ENCODE peak calls at places on chromosomes 7 and 10, in eight cellular contexts. B is IMR-90; H is DND-41; V is transverse colon; G is naive thymus-derived CD4-positive, alpha-beta T cell; U is psoas muscle; A is tibial nerve; C is right cardiac atrium. F is an unnamed sample.
A peak's percentile ranks its signal among the peaks of the same experiment; 100 is the strongest.

GRCh38 chr7:156147104-156147503 is 334.8 kb upstream of the SHH start:
- DNase-seq in B (no peak), H (no peak), V (no peak), G (no peak), U (no peak), A (no peak), C (no peak), F (no peak)

GRCh38 chr10:30806824-30807223 is 177.3 kb upstream of the LYZL2 start:
- DNase-seq in B (no peak), H (no peak), V (no peak), G (no peak), U (no peak), A (no peak), C (no peak), F (no peak)

GRCh38 chr10:42475168-42476098 is 162.9 kb downstream of the ZNF33B start:
- DNase-seq in B (peak; percentile 16), H (no peak), V (no peak), G (no peak), U (peak; percentile 14), A (no peak), C (no peak), F (peak; percentile 40)

GRCh38 chr7:116669769-116670168 is 2.2 kb upstream of the MET start:
- DNase-seq in B (peak; percentile 19), H (no peak), V (no peak), G (no peak), U (no peak), A (no peak), C (no peak), F (no peak)

GRCh38 chr10:78639629-78640028 is 429.1 kb upstream of the ZMIZ1 start:
- DNase-seq in B (no peak), H (no peak), V (no peak), G (no peak), U (no peak), A (no peak), C (no peak), F (no peak)

GRCh38 chr7:18505870-18506460 is 10.4 kb downstream of the HDAC9 start:
- DNase-seq in B (peak; percentile 76), H (no peak), V (no peak), G (no peak), U (no peak), A (no peak), C (no peak), F (no peak)

GRCh38 chr7:18693401-18693800 is 197.9 kb downstream of the HDAC9 start:
- DNase-seq in B (peak; percentile 89), H (no peak), V (no peak), G (no peak), U (peak; percentile 19), A (peak; percentile 47), C (no peak), F (peak; percentile 39)

GRCh38 chr7:13990319-13990983 is 985 bp upstream of the ETV1 start:
- DNase-seq in B (peak; percentile 37), H (no peak), V (peak; percentile 34), G (no peak), U (peak; percentile 42), A (peak; percentile 51), C (peak; percentile 76), F (peak; percentile 53)

GRCh38 chr7:148695953-148696352 is 2.8 kb upstream of the CUL1 start:
- DNase-seq in B (no peak), H (no peak), V (no peak), G (no peak), U (no peak), A (no peak), C (no peak), F (no peak)

GRCh38 chr7:148696787-148697186 is 1.9 kb upstream of the CUL1 start:
- DNase-seq in B (no peak), H (no peak), V (no peak), G (no peak), U (no peak), A (no peak), C (no peak), F (no peak)

GRCh38 chr7:148698397-148699023 is at the start of gene CUL1:
- DNase-seq in B (peak; percentile 52), H (peak; percentile 81), V (peak; percentile 92), G (peak; percentile 85), U (peak; percentile 90), A (peak; percentile 69), C (peak; percentile 95), F (peak; percentile 86)

GRCh38 chr7:148697950-148698396 is 730 bp upstream of the CUL1 start:
- DNase-seq in B (peak; percentile 23), H (no peak), V (no peak), G (no peak), U (no peak), A (no peak), C (no peak), F (peak; percentile 45)

DNA sequence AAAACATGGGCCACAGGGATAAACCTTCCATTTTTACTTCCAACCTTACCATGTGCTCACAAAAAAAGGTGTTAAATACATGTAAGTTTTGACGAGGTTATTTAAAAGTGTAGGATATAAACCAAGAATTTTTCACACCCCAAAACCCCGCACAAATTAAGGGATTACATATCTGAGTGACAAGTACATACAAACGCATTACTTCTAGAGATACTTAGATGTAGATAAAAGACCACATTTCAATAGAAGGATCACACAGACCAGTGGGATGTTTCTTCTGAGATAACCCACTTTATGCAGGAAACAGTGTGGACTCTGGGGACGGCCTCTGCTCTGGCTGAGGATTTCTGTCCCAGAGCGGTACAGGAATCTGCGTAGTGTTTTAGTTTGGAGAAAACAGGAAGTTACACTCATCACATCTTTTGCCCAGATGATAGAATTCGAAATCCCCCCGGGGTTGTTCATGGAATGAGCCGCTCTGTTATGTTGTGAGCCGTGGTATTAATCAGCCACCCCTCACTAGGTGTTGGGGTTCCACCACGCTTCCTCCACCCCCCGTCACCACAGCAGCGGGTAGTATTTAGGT is 1.4 kb upstream of the CUL1 start:
- DNase-seq in B (peak; percentile 63), H (no peak), V (peak; percentile 15), G (peak; percentile 41), U (peak; percentile 27), A (peak; percentile 54), C (peak; percentile 55), F (peak; percentile 61)
- H3K27ac ChIP-seq in B (peak overlapping the region; percentile 65), H (peak overlapping the region; percentile 69), V (peak overlapping the region; percentile 99), G (peak overlapping the region; percentile 93), U (peak overlapping the region; percentile 99), A (peak overlapping the region; percentile 97), C (peak overlapping the region; percentile 55), F (peak overlapping the region; percentile 99)

GRCh38 chr7:139915864-139916716 is 87.0 kb downstream of the TBXAS1 start:
- DNase-seq in B (peak; percentile 99), H (peak; percentile 72), V (peak; percentile 55), G (no peak), U (peak; percentile 51), A (peak; percentile 54), C (no peak), F (peak; percentile 24)

GRCh38 chr7:139915301-139915863 is 86.3 kb downstream of the TBXAS1 start:
- DNase-seq in B (peak; percentile 90), H (no peak), V (no peak), G (no peak), U (no peak), A (no peak), C (no peak), F (no peak)

GRCh38 chr7:139916717-139917395 is 87.8 kb downstream of the TBXAS1 start:
- DNase-seq in B (no peak), H (no peak), V (peak; percentile 37), G (no peak), U (no peak), A (no peak), C (no peak), F (no peak)

GRCh38 chr7:139914861-139915300 is 85.8 kb downstream of the TBXAS1 start:
- DNase-seq in B (peak; percentile 84), H (no peak), V (no peak), G (no peak), U (no peak), A (no peak), C (no peak), F (no peak)

DNA sequence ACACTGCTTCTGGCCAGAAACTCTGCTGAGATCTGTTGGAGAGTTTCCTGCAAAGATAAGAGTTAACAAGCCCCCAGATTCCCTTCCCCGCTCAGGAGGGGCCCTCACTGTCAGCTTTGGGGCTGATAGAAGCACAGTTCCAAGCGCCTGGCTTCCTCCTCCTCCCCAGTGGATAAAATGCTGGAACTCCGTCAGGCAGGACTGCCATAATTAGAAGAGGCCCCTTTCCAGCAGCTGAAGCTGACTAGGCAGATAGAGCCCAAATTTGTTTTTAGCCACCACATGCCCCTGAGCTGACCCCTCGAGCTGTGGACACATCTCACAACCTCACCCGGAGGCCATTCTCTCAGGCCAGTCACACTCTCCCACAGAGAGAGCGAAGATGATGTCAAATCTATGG is 89.4 kb downstream of the TBXAS1 start:
- DNase-seq in B (no peak), H (no peak), V (no peak), G (no peak), U (no peak), A (no peak), C (peak; percentile 75), F (peak; percentile 56)
- H3K4me1 ChIP-seq in B (peaks cover 25% of the 10 kb centered on the region), H (peaks cover 17% of the 10 kb centered on the region), V (no peaks in the 10 kb centered on the region), G (peaks cover 6% of the 10 kb centered on the region), U (peaks cover 6% of the 10 kb centered on the region), A (peaks cover 15% of the 10 kb centered on the region), C (peaks cover 14% of the 10 kb centered on the region), F (no peaks in the 10 kb centered on the region)

GRCh38 chr7:112484671-112485097 is 3.9 kb downstream of the LSMEM1 start:
- DNase-seq in B (peak; percentile 93), H (no peak), V (no peak), G (no peak), U (no peak), A (no peak), C (no peak), F (no peak)

GRCh38 chr7:112487457-112487856 is 6.7 kb downstream of the LSMEM1 start:
- DNase-seq in B (no peak), H (no peak), V (no peak), G (no peak), U (no peak), A (no peak), C (no peak), F (no peak)

GRCh38 chr7:112481833-112482669 is 1.3 kb downstream of the LSMEM1 start:
- DNase-seq in B (peak; percentile 86), H (no peak), V (peak; percentile 29), G (no peak), U (peak; percentile 48), A (no peak), C (peak; percentile 53), F (no peak)

GRCh38 chr7:112487938-112488575 is 7.3 kb downstream of the LSMEM1 start:
- DNase-seq in B (no peak), H (no peak), V (no peak), G (no peak), U (no peak), A (no peak), C (no peak), F (no peak)

GRCh38 chr7:112485766-112486165 is 5.0 kb downstream of the LSMEM1 start:
- DNase-seq in B (no peak), H (no peak), V (no peak), G (no peak), U (no peak), A (no peak), C (no peak), F (no peak)
- H3K27ac ChIP-seq in B (no peak overlapping the region), H (no peak overlapping the region), V (peak overlapping the region; percentile 70), G (no peak overlapping the region), U (peak overlapping the region; percentile 92), A (peak overlapping the region; percentile 85), C (no peak overlapping the region), F (no peak overlapping the region)

DNA sequence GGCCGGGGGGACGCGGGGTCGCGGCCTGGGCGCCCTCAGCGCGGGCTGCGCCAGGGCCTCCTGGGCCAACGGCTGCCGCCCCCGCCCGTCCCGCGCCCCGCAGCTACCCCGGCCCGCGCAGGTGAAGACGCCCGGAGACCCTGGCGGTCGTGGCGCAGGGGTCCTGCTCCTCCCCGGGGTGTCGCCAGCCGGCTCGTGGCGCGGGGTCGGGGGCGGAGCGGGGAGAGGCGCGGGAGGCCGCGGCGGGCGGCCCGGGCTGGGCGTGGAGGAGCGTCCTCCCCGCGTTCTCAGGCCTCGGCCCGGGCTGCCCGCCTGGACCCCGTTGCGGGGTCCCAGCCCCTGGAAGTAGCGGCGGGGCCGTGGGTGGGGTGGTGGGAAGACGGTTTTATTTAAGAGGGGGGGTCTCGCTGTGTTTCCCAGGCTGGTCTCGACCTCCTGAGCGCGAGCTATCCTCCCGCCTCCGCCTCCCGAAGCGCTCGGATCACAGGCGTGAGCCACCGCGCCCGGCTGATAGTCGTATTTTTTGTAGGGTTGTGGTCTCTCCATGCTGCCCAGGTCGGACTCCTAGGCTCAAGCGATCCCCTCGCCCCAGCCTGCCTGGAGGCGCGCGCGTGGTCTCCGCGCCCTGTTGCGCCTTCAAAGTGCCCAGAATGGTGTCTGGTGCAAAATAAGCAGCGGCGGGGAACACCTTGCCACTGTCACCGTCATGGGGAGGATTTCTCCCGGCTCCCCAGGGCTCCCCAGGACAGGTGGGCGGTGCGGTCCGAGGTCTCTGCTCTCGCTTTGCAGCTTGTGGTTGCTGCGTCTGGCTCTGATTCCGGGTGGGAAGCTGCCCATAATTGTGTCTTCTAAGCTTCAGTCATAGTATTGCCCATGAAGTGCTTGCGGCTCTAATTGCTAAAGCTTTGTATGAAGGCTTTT is 15.3 kb upstream of the SUN1 start:
- DNase-seq in B (no peak), H (peak; percentile 55), V (peak; percentile 37), G (peak; percentile 39), U (no peak), A (no peak), C (peak; percentile 48), F (peak; percentile 28)
- H3K4me1 ChIP-seq in B (peaks cover 22% of the 10 kb centered on the region), H (peaks cover 44% of the 10 kb centered on the region), V (peaks cover 17% of the 10 kb centered on the region), G (peaks cover 25% of the 10 kb centered on the region), U (peaks cover 65% of the 10 kb centered on the region), A (peaks cover 71% of the 10 kb centered on the region), C (peaks cover 9% of the 10 kb centered on the region), F (peaks cover 17% of the 10 kb centered on the region)